ENCODE peak calls at places on chromosomes 3 and 15, in seven cellular contexts. R is psoas muscle, P is NCI-H345, G is M059J, H is ACHN, L is Peyer's patch, B is left ventricle myocardium inferior. D is an unnamed sample.
A peak's percentile ranks its signal among the peaks of the same experiment; 100 is the strongest.

GRCh38 chr15:88621789-88622604 is 857 bp downstream of the AEN start:
- DNase-seq in R (no peak), B (no peak), L (no peak), G (peak; percentile 68), H (peak; percentile 29), P (no peak), D (no peak)

GRCh38 chr3:113698891-113699465 is 2.5 kb upstream of the USF3 start:
- DNase-seq in H (peak; percentile 39), R (no peak), G (peak; percentile 37), L (peak; percentile 75), B (no peak), P (no peak), D (no peak)

GRCh38 chr3:70580021-70580420 is 267.6 kb upstream of the MDFIC2 start:
- DNase-seq in B (no peak), L (no peak), R (no peak), P (no peak), H (no peak), G (no peak), D (no peak)

GRCh38 chr3:72665701-72666443 is 182.4 kb downstream of the SHQ1 start:
- DNase-seq in L (no peak), B (no peak), R (no peak), G (no peak), H (peak; percentile 39), P (no peak), D (no peak)

GRCh38 chr15:25611603-25612002 is 172.8 kb upstream of the UBE3A start:
- DNase-seq in H (no peak), B (peak; percentile 26), G (no peak), R (peak; percentile 41), P (no peak), L (no peak), D (no peak)

GRCh38 chr3:101850327-101851048 is 1.2 kb downstream of the NFKBIZ start:
- DNase-seq in G (peak; percentile 76), P (no peak), L (no peak), R (no peak), B (no peak), H (no peak), D (no peak)

GRCh38 chr15:91469627-91470567 is 369.8 kb downstream of the SV2B start:
- DNase-seq in B (no peak), L (peak; percentile 58), R (no peak), P (no peak), H (no peak), G (no peak), D (no peak)

GRCh38 chr3:152550284-152550683 is 281.6 kb downstream of the MBNL1 start:
- DNase-seq in P (no peak), G (no peak), L (no peak), R (no peak), B (no peak), H (no peak), D (no peak)

GRCh38 chr15:93150910-93151309 is 61.9 kb upstream of the RGMA start:
- DNase-seq in L (no peak), B (peak; percentile 28), P (no peak), G (no peak), R (no peak), H (no peak), D (no peak)